ENCODE peak calls at places on chromosomes 3 and 15, in eight cellular contexts. O, G, J, U, H, M, D and F are unnamed samples.

GRCh38 chr3:101216710-101217457 is 103.5 kb downstream of the IMPG2 start:
- DNase-seq in O (no peak), G (no peak), J (no peak), U (no peak), H (no peak), M (no peak), D (no peak), F (no peak)

GRCh38 chr3:11559816-11560633 is 83.7 kb downstream of the VGLL4 start:
- DNase-seq in O (no peak), G (peak), J (no peak), U (no peak), H (no peak), M (no peak), D (no peak), F (no peak)

GRCh38 chr3:186209810-186210752 is 101.2 kb upstream of the ETV5 start:
- DNase-seq in O (peak), G (peak), J (no peak), U (peak), H (no peak), M (peak), D (no peak), F (peak)

GRCh38 chr3:68764554-68764953 is 167.8 kb downstream of the TAFA4 start:
- DNase-seq in O (no peak), G (no peak), J (no peak), U (no peak), H (no peak), M (no peak), D (no peak), F (no peak)

GRCh38 chr3:142028174-142028833 is 121.0 kb downstream of the TFDP2 start:
- DNase-seq in O (no peak), G (peak), J (peak), U (peak), H (peak), M (no peak), D (peak), F (peak)

GRCh38 chr15:77029166-77030041 is 34.5 kb downstream of the PSTPIP1 start:
- DNase-seq in O (no peak), G (no peak), J (no peak), U (no peak), H (no peak), M (peak), D (no peak), F (no peak)

GRCh38 chr3:11522953-11523792 is 120.5 kb downstream of the VGLL4 start:
- DNase-seq in O (no peak), G (peak), J (peak), U (no peak), H (no peak), M (no peak), D (no peak), F (peak)

GRCh38 chr3:42755681-42756578 is 17.1 kb downstream of the CCDC13 start:
- DNase-seq in O (no peak), G (peak), J (no peak), U (peak), H (no peak), M (no peak), D (peak), F (peak)

GRCh38 chr15:55884223-55884622 is 109.2 kb downstream of the NEDD4 start:
- DNase-seq in O (no peak), G (peak), J (no peak), U (no peak), H (no peak), M (no peak), D (no peak), F (no peak)

GRCh38 chr3:101036213-101036618 is 43.0 kb upstream of the ABI3BP start:
- DNase-seq in O (no peak), G (peak), J (peak), U (peak), H (no peak), M (no peak), D (peak), F (peak)

GRCh38 chr3:159994182-159994581 is 5.5 kb downstream of the IL12A start:
- DNase-seq in O (no peak), G (no peak), J (no peak), U (peak), H (no peak), M (no peak), D (no peak), F (no peak)

GRCh38 chr3:52167240-52167639 is 13.0 kb upstream of the POC1A start:
- DNase-seq in O (no peak), G (no peak), J (no peak), U (no peak), H (no peak), M (no peak), D (no peak), F (no peak)

GRCh38 chr3:37114251-37115145 is 59.9 kb downstream of the LRRFIP2 start:
- DNase-seq in O (no peak), G (peak), J (peak), U (peak), H (no peak), M (no peak), D (no peak), F (no peak)

GRCh38 chr3:139448104-139448503 is 28.2 kb downstream of the RBP2 start:
- DNase-seq in O (peak), G (no peak), J (no peak), U (no peak), H (no peak), M (no peak), D (no peak), F (no peak)

GRCh38 chr3:124669470-124669869 is 60.8 kb upstream of the UMPS start:
- DNase-seq in O (no peak), G (no peak), J (no peak), U (peak), H (no peak), M (no peak), D (peak), F (no peak)

GRCh38 chr3:152835311-152836102 is 576 bp downstream of the P2RY1 start:
- DNase-seq in O (peak), G (peak), J (peak), U (peak), H (peak), M (peak), D (no peak), F (peak)

GRCh38 chr15:84752700-84753099 is 4.3 kb downstream of the ZNF592 start:
- DNase-seq in O (no peak), G (peak), J (no peak), U (peak), H (no peak), M (no peak), D (peak), F (no peak)

GRCh38 chr3:192422998-192423349 is 304.4 kb downstream of the FGF12 start:
- DNase-seq in O (no peak), G (peak), J (no peak), U (no peak), H (no peak), M (no peak), D (peak), F (peak)

GRCh38 chr15:67077641-67078215 is 12.3 kb downstream of the SMAD3 start:
- DNase-seq in O (no peak), G (no peak), J (no peak), U (no peak), H (no peak), M (peak), D (no peak), F (no peak)

GRCh38 chr3:171258316-171258715 is 201.9 kb downstream of the TNIK start:
- DNase-seq in O (no peak), G (no peak), J (no peak), U (peak), H (no peak), M (no peak), D (no peak), F (no peak)

GRCh38 chr3:155772801-155773200 is 27.9 kb upstream of the PLCH1 start:
- DNase-seq in O (no peak), G (no peak), J (no peak), U (no peak), H (no peak), M (no peak), D (no peak), F (no peak)

GRCh38 chr3:161323926-161324621 is 47.2 kb downstream of the SPTSSB start:
- DNase-seq in O (no peak), G (no peak), J (no peak), U (no peak), H (no peak), M (no peak), D (no peak), F (no peak)

GRCh38 chr3:66413151-66413751 is 87.6 kb downstream of the LRIG1 start:
- DNase-seq in O (no peak), G (no peak), J (peak), U (peak), H (no peak), M (no peak), D (no peak), F (no peak)

GRCh38 chr15:53833134-53833624 is 73.7 kb upstream of the WDR72 start:
- DNase-seq in O (peak), G (no peak), J (no peak), U (no peak), H (no peak), M (no peak), D (peak), F (peak)

GRCh38 chr15:75578206-75578947 is 738 bp downstream of the PTPN9 start:
- DNase-seq in O (peak), G (peak), J (no peak), U (no peak), H (peak), M (peak), D (peak), F (peak)

GRCh38 chr3:9316881-9317341 is 45.9 kb upstream of the THUMPD3 start:
- DNase-seq in O (peak), G (peak), J (no peak), U (peak), H (peak), M (peak), D (peak), F (peak)

GRCh38 chr3:189490749-189491148 is 140.4 kb upstream of the TP63 start:
- DNase-seq in O (no peak), G (no peak), J (peak), U (no peak), H (no peak), M (no peak), D (no peak), F (no peak)

GRCh38 chr3:141203866-141204265 is 27.8 kb upstream of the PXYLP1 start:
- DNase-seq in O (no peak), G (no peak), J (no peak), U (no peak), H (no peak), M (no peak), D (no peak), F (no peak)

GRCh38 chr3:190996376-190996775 is 133.9 kb upstream of the GMNC start:
- DNase-seq in O (no peak), G (no peak), J (no peak), U (peak), H (no peak), M (no peak), D (no peak), F (no peak)

GRCh38 chr3:25465266-25465860 is 37.3 kb downstream of the RARB start:
- DNase-seq in O (no peak), G (no peak), J (no peak), U (no peak), H (no peak), M (no peak), D (no peak), F (no peak)

GRCh38 chr15:64635486-64635815 is 139.9 kb downstream of the RBPMS2 start:
- DNase-seq in O (no peak), G (peak), J (peak), U (peak), H (no peak), M (no peak), D (peak), F (peak)

GRCh38 chr3:186705882-186706780 is 11.0 kb upstream of the KNG1 start:
- DNase-seq in O (no peak), G (no peak), J (no peak), U (no peak), H (no peak), M (no peak), D (no peak), F (no peak)

GRCh38 chr15:71444032-71444810 is 328.9 kb downstream of the THSD4 start:
- DNase-seq in O (no peak), G (no peak), J (peak), U (no peak), H (no peak), M (no peak), D (no peak), F (no peak)

GRCh38 chr3:21913791-21914190 is 162.8 kb upstream of the ZNF385D start:
- DNase-seq in O (no peak), G (no peak), J (no peak), U (peak), H (no peak), M (no peak), D (no peak), F (peak)

GRCh38 chr3:16101295-16102186 is 72.9 kb upstream of the GALNT15 start:
- DNase-seq in O (no peak), G (peak), J (peak), U (peak), H (no peak), M (peak), D (peak), F (no peak)